ENCODE peak calls at places on chromosome 13, in eight cellular contexts. B, O, M, Y, K, S, A and R are unnamed samples.

GRCh38 chr13:28563609-28564008 is 68.7 kb upstream of the FLT1 start:
- DNase-seq in S (no peak), K (no peak), O (no peak), A (no peak), M (no peak), B (no peak), Y (no peak), R (no peak)

GRCh38 chr13:45269204-45269603 is 68.4 kb upstream of the KCTD4 start:
- DNase-seq in B (no peak), M (no peak), S (peak), O (peak), A (no peak), K (no peak), Y (peak), R (no peak)

GRCh38 chr13:111958612-111959395 is 108.1 kb upstream of the SOX1 start:
- DNase-seq in O (no peak), K (no peak), S (no peak), M (no peak), B (peak), A (no peak), Y (no peak), R (no peak)

GRCh38 chr13:64158910-64159309 is 2743.3 kb upstream of the PCDH20 start:
- DNase-seq in Y (peak), A (no peak), B (no peak), M (no peak), O (peak), S (no peak), K (no peak), R (no peak)

GRCh38 chr13:67792151-67792665 is 562.1 kb upstream of the PCDH9 start:
- DNase-seq in B (no peak), S (no peak), M (no peak), A (no peak), Y (no peak), O (no peak), K (no peak), R (no peak)

GRCh38 chr13:37442996-37443395 is 155.6 kb downstream of the POSTN start:
- DNase-seq in M (no peak), K (no peak), B (no peak), O (no peak), S (no peak), A (no peak), Y (no peak), R (no peak)

GRCh38 chr13:28707629-28708427 is 10.9 kb downstream of the SLC46A3 start:
- DNase-seq in O (peak), K (no peak), S (no peak), A (no peak), Y (peak), M (no peak), B (no peak), R (no peak)

GRCh38 chr13:79782541-79783216 is 301.7 kb downstream of the NDFIP2 start:
- DNase-seq in K (no peak), B (peak), Y (no peak), O (peak), A (peak), S (peak), M (peak), R (peak)

GRCh38 chr13:76764429-76764828 is 121.8 kb downstream of the KCTD12 start:
- DNase-seq in K (no peak), B (no peak), O (no peak), Y (peak), S (no peak), M (no peak), A (peak), R (no peak)

GRCh38 chr13:101529419-101529818 is 76.9 kb downstream of the ITGBL1 start:
- DNase-seq in Y (no peak), S (no peak), M (no peak), B (no peak), K (no peak), A (no peak), O (peak), R (peak)

GRCh38 chr13:27605099-27605498 is 15.2 kb downstream of the LNX2 start:
- DNase-seq in A (no peak), O (no peak), S (no peak), M (no peak), K (no peak), Y (no peak), B (no peak), R (no peak)

GRCh38 chr13:46165485-46166220 is 16.3 kb downstream of the LCP1 start:
- DNase-seq in A (no peak), M (no peak), B (no peak), Y (peak), K (no peak), S (no peak), O (peak), R (no peak)

DNA sequence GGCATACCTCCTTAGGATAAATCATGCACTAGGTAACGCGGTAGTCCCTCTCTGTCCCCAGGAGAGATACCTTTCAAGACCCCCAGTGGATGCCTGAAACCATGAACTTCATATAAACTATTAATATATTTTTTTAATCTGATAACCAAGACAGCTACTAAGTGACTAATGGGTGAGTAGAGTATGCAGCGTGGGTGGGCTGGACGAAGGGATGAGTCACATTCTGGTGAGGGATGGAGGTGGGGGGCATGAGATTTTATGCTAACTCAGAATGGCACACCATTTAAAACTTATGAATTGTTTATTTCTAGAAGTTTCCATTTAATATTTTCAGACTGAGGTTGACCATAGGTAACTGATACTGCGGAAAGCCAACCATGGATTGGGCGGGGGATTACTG is 46.2 kb downstream of the CDK8 start:
- DNase-seq in S (no peak), A (no peak), K (peak), B (no peak), M (no peak), O (peak), Y (peak), R (no peak)
- H3K4me3 ChIP-seq in S (no peak), A (no peak), K (no peak), B (no peak), M (no peak), O (no peak), Y (no peak), R (no peak)

DNA sequence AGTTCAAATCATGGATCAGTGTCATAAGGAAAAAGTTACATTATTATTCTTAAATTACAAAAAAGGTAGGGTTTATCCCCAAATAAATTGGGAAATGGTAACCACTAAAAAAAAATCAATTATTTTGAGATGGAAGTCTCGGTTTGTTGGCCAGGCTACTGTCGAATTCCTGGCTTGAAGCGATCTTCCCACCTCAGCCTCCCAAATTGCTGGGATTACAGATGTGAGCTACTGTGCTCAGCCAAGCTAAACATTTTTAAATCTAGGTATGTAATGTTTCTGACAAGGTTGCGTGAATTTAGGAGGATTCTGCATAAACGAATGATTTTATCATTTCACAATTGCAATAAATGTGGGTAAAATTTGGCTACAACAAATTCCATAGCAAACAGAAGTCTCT is 2.0 kb downstream of the NAA16 start:
- DNase-seq in S (no peak), Y (no peak), K (no peak), A (no peak), B (no peak), M (no peak), O (no peak), R (no peak)
- H3K4me3 ChIP-seq in S (peak), Y (peak), K (peak), A (no peak), B (peak), M (peak), O (peak), R (peak)

GRCh38 chr13:23630349-23631093 is 60.3 kb downstream of the TNFRSF19 start:
- DNase-seq in S (no peak), Y (no peak), B (no peak), M (no peak), A (no peak), K (no peak), O (peak), R (no peak)
- H3K4me3 ChIP-seq in S (no peak), Y (no peak), B (no peak), M (no peak), A (no peak), K (no peak), O (no peak), R (no peak)

GRCh38 chr13:30388401-30389283 is 33.7 kb upstream of the UBE2L5 start:
- DNase-seq in K (no peak), O (no peak), B (no peak), S (peak), A (no peak), Y (peak), M (no peak), R (no peak)
- H3K4me3 ChIP-seq in K (no peak), O (no peak), B (peak), S (no peak), A (no peak), Y (no peak), M (no peak), R (no peak)